ENCODE peak calls at places on chromosome 19, in four cellular contexts. Q is A549, J is iris pigment epithelial cell, R is DMS153. T is an unnamed sample.

GRCh38 chr19:46736544-46737274 is 9.1 kb upstream of the FKRP start:
- DNase-seq in Q (no peak), J (no peak), R (no peak), T (no peak)

GRCh38 chr19:10858204-10858828 is 10.1 kb downstream of the C19orf38 start:
- DNase-seq in Q (no peak), J (no peak), R (no peak), T (no peak)

GRCh38 chr19:42323473-42323851 is 2.0 kb upstream of the MEGF8 start:
- DNase-seq in Q (no peak), J (no peak), R (no peak), T (no peak)

GRCh38 chr19:35360880-35361420 is 2.7 kb downstream of the FFAR3 start:
- DNase-seq in Q (no peak), J (no peak), R (no peak), T (no peak)

GRCh38 chr19:51123381-51124186 is 1.1 kb upstream of the SIGLEC9 start:
- DNase-seq in Q (no peak), J (no peak), R (no peak), T (no peak)

GRCh38 chr19:54465367-54466109 is 2.0 kb upstream of the LENG9 start:
- DNase-seq in Q (no peak), J (no peak), R (no peak), T (no peak)

GRCh38 chr19:12847159-12848139 is 9.1 kb downstream of the MAST1 start:
- DNase-seq in Q (peak; percentile 76), J (peak; percentile 71), R (peak; percentile 65), T (peak; percentile 25)

GRCh38 chr19:40692212-40692551 is 1.7 kb upstream of the NUMBL start:
- DNase-seq in Q (no peak), J (no peak), R (no peak), T (no peak)

GRCh38 chr19:17404015-17404414 is 1.4 kb downstream of the BST2 start:
- DNase-seq in Q (no peak), J (no peak), R (no peak), T (no peak)

GRCh38 chr19:40357655-40358054 is 9.2 kb downstream of the PLD3 start:
- DNase-seq in Q (no peak), J (peak; percentile 34), R (no peak), T (no peak)

GRCh38 chr19:6753178-6754031 is 13.8 kb downstream of the SH2D3A start:
- DNase-seq in Q (peak; percentile 58), J (peak; percentile 75), R (no peak), T (no peak)

GRCh38 chr19:53034948-53035675 is 9.4 kb upstream of the ERVV-2 start:
- DNase-seq in Q (no peak), J (peak; percentile 3), R (no peak), T (no peak)

GRCh38 chr19:17332677-17333581 is 1.7 kb downstream of the ANO8 start:
- DNase-seq in Q (peak; percentile 41), J (peak; percentile 58), R (peak; percentile 61), T (peak; percentile 64)

GRCh38 chr19:49141352-49141751 is 13.8 kb downstream of the HRC start:
- DNase-seq in Q (no peak), J (no peak), R (no peak), T (no peak)

GRCh38 chr19:38211779-38212178 is 12.2 kb downstream of the DPF1 start:
- DNase-seq in Q (no peak), J (no peak), R (no peak), T (no peak)

GRCh38 chr19:53868091-53868891 is 608 bp downstream of the MYADM start:
- DNase-seq in Q (peak; percentile 91), J (peak; percentile 70), R (no peak), T (no peak)

GRCh38 chr19:42455621-42456081 is 12.9 kb upstream of the CXCL17 start:
- DNase-seq in Q (peak; percentile 70), J (no peak), R (no peak), T (no peak)

GRCh38 chr19:6424190-6424938 is at the start of gene KHSRP:
- DNase-seq in Q (no peak), J (no peak), R (no peak), T (peak; percentile 29)

T was measured in NCI-H345.